ENCODE peak calls at places on chromosomes 16 and 17, in nine cellular contexts. S, F, X, Q, C, H, G, I and O are unnamed samples.

GRCh38 chr16:73187163-73187562 is 139.2 kb upstream of the ZFHX3 start:
- DNase-seq in S (no peak), F (no peak), X (no peak), Q (no peak), C (no peak), H (no peak), G (no peak), I (no peak), O (no peak)

GRCh38 chr16:79047337-79047736 is 553.2 kb downstream of the MAF start:
- DNase-seq in S (peak), F (no peak), X (peak), Q (no peak), C (no peak), H (no peak), G (no peak), I (no peak), O (no peak)

GRCh38 chr17:28950017-28950751 is 1.1 kb downstream of the PHF12 start:
- DNase-seq in S (peak), F (peak), X (peak), Q (peak), C (peak), H (peak), G (peak), I (peak), O (no peak)

GRCh38 chr17:48239603-48239995 is 132.0 kb downstream of the SNX11 start:
- DNase-seq in S (no peak), F (no peak), X (no peak), Q (no peak), C (no peak), H (no peak), G (no peak), I (no peak), O (no peak)

GRCh38 chr17:78120971-78121800 is 7.4 kb downstream of the TMC6 start:
- DNase-seq in S (no peak), F (no peak), X (no peak), Q (no peak), C (no peak), H (no peak), G (no peak), I (no peak), O (no peak)

GRCh38 chr17:60513014-60513413 is 13.0 kb downstream of the APPBP2 start:
- DNase-seq in S (no peak), F (no peak), X (no peak), Q (no peak), C (no peak), H (no peak), G (no peak), I (no peak), O (no peak)

GRCh38 chr17:38425744-38426143 is 2.5 kb upstream of the ARHGAP23 start:
- DNase-seq in S (no peak), F (peak), X (no peak), Q (no peak), C (no peak), H (no peak), G (peak), I (peak), O (no peak)

GRCh38 chr16:87333101-87333500 is 15.9 kb upstream of the C16orf95 start:
- DNase-seq in S (no peak), F (no peak), X (no peak), Q (no peak), C (no peak), H (no peak), G (no peak), I (no peak), O (no peak)

GRCh38 chr16:85838381-85838780 is 38.9 kb downstream of the COX4I1 start:
- DNase-seq in S (no peak), F (no peak), X (no peak), Q (no peak), C (no peak), H (no peak), G (no peak), I (no peak), O (no peak)

GRCh38 chr16:70808371-70808770 is 7.4 kb upstream of the VAC14 start:
- DNase-seq in S (no peak), F (no peak), X (no peak), Q (no peak), C (no peak), H (no peak), G (no peak), I (no peak), O (no peak)
- TF ChIP-seq CTCF in S (no peak), F (no peak), X (no peak), Q (peak), C (no peak), H (no peak), G (peak), I (peak), O (no peak)

GRCh38 chr17:31008374-31009035 is 37.7 kb downstream of the RNF135 start:
- DNase-seq in S (peak), F (peak), X (peak), Q (peak), C (peak), H (peak), G (peak), I (peak), O (no peak)
- TF ChIP-seq CTCF in S (no peak), F (no peak), X (no peak), Q (no peak), C (no peak), H (no peak), G (peak), I (no peak), O (no peak)

DNA sequence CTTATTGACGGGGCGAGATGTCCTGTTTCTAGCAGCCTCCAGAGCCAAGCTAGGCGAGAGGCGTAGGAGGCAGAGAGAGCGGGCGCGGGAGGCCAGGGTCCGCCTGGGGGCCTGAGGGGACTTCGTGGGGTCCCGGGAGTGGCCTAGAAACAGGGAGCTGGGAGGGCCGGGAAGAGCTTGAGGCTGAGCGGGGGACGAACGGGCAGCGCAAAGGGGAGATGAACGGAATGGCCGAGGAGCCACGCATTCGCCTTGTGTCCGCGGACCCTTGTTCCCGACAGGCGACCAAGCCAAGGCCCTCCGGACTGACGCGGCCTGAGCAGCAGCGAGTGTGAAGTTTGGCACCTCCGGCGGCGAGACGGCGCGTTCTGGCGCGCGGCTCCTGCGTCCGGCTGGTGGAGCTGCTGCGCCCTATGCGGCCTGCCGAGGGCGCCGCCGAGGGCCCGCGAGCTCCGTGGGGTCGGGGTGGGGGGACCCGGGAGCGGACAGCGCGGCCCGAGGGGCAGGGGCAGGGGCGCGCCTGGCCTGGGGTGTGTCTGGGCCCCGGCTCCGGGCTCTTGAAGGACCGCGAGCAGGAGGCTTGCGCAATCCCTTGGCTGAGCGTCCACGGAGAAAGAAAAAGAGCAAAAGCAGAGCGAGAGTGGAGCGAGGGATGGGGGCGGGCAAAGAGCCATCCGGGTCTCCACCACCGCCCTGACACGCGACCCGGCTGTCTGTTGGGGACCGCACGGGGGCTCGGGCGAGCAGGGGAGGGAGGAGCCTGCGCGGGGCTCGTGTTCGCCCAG is 1.2 kb upstream of the CBX4 start:
- DNase-seq in S (peak), F (peak), X (no peak), Q (peak), C (peak), H (peak), G (peak), I (peak), O (no peak)
- TF ChIP-seq CTCF in S (no peak), F (no peak), X (no peak), Q (peak), C (no peak), H (no peak), G (no peak), I (peak), O (peak)

GRCh38 chr16:1334739-1335138 is 1.3 kb downstream of the BAIAP3 start:
- DNase-seq in S (no peak), F (no peak), X (no peak), Q (no peak), C (no peak), H (no peak), G (no peak), I (no peak), O (no peak)

GRCh38 chr16:1336619-1337018 is 3.2 kb downstream of the BAIAP3 start:
- DNase-seq in S (no peak), F (no peak), X (no peak), Q (no peak), C (no peak), H (no peak), G (no peak), I (no peak), O (no peak)

GRCh38 chr16:1337486-1337885 is 4.0 kb downstream of the BAIAP3 start:
- DNase-seq in S (no peak), F (no peak), X (no peak), Q (no peak), C (no peak), H (no peak), G (no peak), I (no peak), O (no peak)

GRCh38 chr16:1335211-1335971 is 1.9 kb downstream of the BAIAP3 start:
- DNase-seq in S (no peak), F (no peak), X (no peak), Q (no peak), C (no peak), H (no peak), G (no peak), I (no peak), O (no peak)

DNA sequence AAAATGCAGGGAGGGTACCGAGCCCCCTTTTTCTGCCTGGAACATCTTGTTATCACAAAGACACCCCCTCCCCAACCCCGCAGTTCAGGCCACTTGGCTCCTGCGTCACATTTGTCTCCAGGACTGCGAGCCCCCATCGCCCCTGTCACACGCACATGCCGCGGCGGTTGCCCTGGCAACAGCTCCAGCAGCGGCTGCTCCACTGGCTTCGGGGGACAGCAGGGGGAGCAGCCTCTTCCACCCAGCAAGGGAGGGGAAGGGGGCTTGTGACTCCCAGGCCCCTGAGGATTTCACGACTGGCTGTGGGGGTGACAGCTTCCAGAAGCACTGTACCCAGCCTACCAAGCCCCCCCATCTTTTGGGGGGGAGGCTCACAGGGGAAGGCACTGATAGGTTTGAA is 2.6 kb downstream of the BAIAP3 start:
- DNase-seq in S (no peak), F (no peak), X (no peak), Q (peak), C (no peak), H (no peak), G (no peak), I (no peak), O (no peak)
- TF ChIP-seq CTCF in S (no peak), F (no peak), X (no peak), Q (no peak), C (no peak), H (no peak), G (no peak), I (peak), O (no peak)